ENCODE peak calls at places on chromosomes 16 and 17, in four cellular contexts. E is BE2C, V is heart right ventricle, N is lower lobe of right lung. M is an unnamed sample.
A peak's percentile ranks its signal among the peaks of the same experiment; 100 is the strongest.

GRCh38 chr17:60630352-60630751 is 30.4 kb downstream of the PPM1D start:
- DNase-seq in E (no peak), N (no peak), V (peak; percentile 27), M (no peak)

GRCh38 chr17:79301469-79301868 is 226.8 kb downstream of the ENGASE start:
- DNase-seq in N (no peak), E (no peak), V (no peak), M (no peak)

GRCh38 chr16:88700636-88701482 is 5.3 kb downstream of the RNF166 start:
- DNase-seq in V (peak; percentile 95), E (no peak), N (peak; percentile 98), M (peak; percentile 98)

GRCh38 chr16:1338119-1338730 is 4.8 kb downstream of the BAIAP3 start:
- DNase-seq in V (no peak), E (peak; percentile 78), N (no peak), M (no peak)

GRCh38 chr16:73058616-73059409 is 10.9 kb upstream of the ZFHX3 start:
- DNase-seq in V (peak; percentile 40), N (peak; percentile 68), E (peak; percentile 76), M (peak; percentile 86)

GRCh38 chr16:14186007-14186953 is 115.2 kb downstream of the MRTFB start:
- DNase-seq in V (peak; percentile 56), N (no peak), E (peak; percentile 68), M (peak; percentile 76)

GRCh38 chr17:61209099-61209439 is 190.6 kb upstream of the TBX2 start:
- DNase-seq in N (no peak), V (no peak), E (no peak), M (no peak)

GRCh38 chr17:62322313-62322712 is 58.0 kb upstream of the EFCAB3 start:
- DNase-seq in E (no peak), N (no peak), V (no peak), M (no peak)

GRCh38 chr16:10405386-10405939 is 19.6 kb downstream of the ATF7IP2 start:
- DNase-seq in V (peak; percentile 60), E (no peak), N (no peak), M (no peak)

GRCh38 chr16:52283581-52284375 is 263.2 kb downstream of the TOX3 start:
- DNase-seq in V (no peak), N (no peak), E (no peak), M (no peak)

GRCh38 chr17:30378191-30378796 is 433 bp upstream of the CPD start:
- DNase-seq in V (peak; percentile 15), E (peak; percentile 14), N (peak; percentile 65), M (peak; percentile 69)

GRCh38 chr17:48472485-48473281 is 42.7 kb upstream of the SKAP1 start:
- DNase-seq in E (no peak), N (no peak), V (no peak), M (peak; percentile 84)

GRCh38 chr17:62627219-62627903 is at the start of gene MRC2:
- DNase-seq in V (peak; percentile 77), N (peak; percentile 72), E (peak; percentile 68), M (peak; percentile 93)

GRCh38 chr16:84737192-84737591 is 37.4 kb downstream of the USP10 start:
- DNase-seq in E (no peak), V (no peak), N (no peak), M (no peak)

GRCh38 chr17:58865301-58865700 is 109.6 kb downstream of the PPM1E start:
- DNase-seq in V (no peak), E (no peak), N (no peak), M (no peak)

GRCh38 chr16:7182510-7183109 is 150.0 kb upstream of the RBFOX1 start:
- DNase-seq in V (no peak), N (no peak), E (no peak), M (no peak)

GRCh38 chr16:57027067-57027466 is 37.7 kb downstream of the NLRC5 start:
- DNase-seq in N (no peak), E (no peak), V (no peak), M (no peak)
- TF ChIP-seq CTCF in N (no peak), E (no peak), V (no peak), M (no peak)

GRCh38 chr17:41498276-41498675 is 7.1 kb downstream of the KRT13 start:
- DNase-seq in E (no peak), N (no peak), V (no peak), M (no peak)

GRCh38 chr17:41499714-41500113 is 5.7 kb downstream of the KRT13 start:
- DNase-seq in N (no peak), V (no peak), E (no peak), M (no peak)

GRCh38 chr17:41503202-41503601 is 2.2 kb downstream of the KRT13 start:
- DNase-seq in E (no peak), V (no peak), N (no peak), M (no peak)

GRCh38 chr17:41496803-41497484 is 7.2 kb upstream of the KRT36 start:
- DNase-seq in N (peak; percentile 90), V (peak; percentile 61), E (peak; percentile 84), M (peak; percentile 90)

GRCh38 chr17:41500131-41500911 is 5.1 kb downstream of the KRT13 start:
- DNase-seq in E (no peak), V (no peak), N (no peak), M (no peak)
- TF ChIP-seq CTCF in E (no peak), V (no peak), N (no peak), M (no peak)

GRCh38 chr17:38604479-38605229 is 1.1 kb downstream of the SRCIN1 start:
- DNase-seq in N (no peak), E (peak; percentile 57), V (no peak), M (no peak)

GRCh38 chr17:38606646-38607611 is 1.2 kb upstream of the SRCIN1 start:
- DNase-seq in E (no peak), V (peak; percentile 64), N (no peak), M (no peak)

GRCh38 chr17:38603786-38604478 is 1.8 kb downstream of the SRCIN1 start:
- DNase-seq in N (no peak), E (no peak), V (no peak), M (no peak)

GRCh38 chr17:38605230-38605851 is 411 bp downstream of the SRCIN1 start:
- DNase-seq in V (no peak), E (no peak), N (no peak), M (no peak)

DNA sequence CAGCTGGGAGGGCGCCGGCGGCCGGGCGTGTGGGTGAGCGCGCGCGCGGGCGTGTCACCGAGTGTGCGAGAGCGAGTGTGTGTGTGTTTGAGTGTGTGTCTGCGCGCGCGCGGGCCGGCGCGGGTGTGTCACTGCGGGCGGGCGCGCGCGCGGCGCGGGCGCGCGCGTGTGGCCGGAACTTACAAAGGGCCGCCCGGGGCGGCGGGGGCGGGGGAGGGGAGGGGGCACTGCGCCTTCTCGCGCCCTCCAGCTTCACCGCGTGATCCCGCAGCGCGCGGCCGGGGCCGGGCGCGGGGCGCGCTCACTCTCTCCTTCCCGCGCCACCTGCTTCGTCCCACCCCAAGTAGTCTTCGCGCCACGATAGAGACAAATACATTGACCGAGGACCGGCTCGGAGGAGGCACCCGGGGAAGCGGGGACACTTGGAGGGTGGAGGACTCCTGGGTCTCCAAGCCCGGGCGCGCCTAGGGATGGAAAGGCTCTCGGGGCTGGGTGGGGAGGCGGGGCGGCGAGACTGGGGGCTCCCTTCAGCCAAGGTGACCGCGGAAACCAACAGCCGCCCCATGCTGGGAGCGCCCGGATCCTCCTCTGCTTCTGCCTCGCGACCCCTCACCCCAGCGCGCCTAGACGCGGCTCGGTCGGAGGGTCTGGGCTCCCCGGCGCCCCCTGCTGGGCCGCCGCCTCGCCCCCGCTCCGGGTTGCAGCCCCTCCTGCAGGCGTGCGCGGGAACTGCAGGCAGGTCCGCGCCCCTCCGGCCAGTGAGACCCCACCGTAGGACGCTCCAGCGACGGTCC is at the start of gene SRCIN1:
- DNase-seq in V (no peak), E (peak; percentile 83), N (peak; percentile 71), M (no peak)
- TF ChIP-seq CTCF in V (peak; percentile 75), E (peak; percentile 88), N (peak; percentile 87), M (peak; percentile 50)

GRCh38 chr16:69118994-69119393 is 13.4 kb downstream of the CHTF8 start:
- DNase-seq in N (no peak), E (no peak), V (no peak), M (no peak)

GRCh38 chr16:69120096-69120664 is 12.2 kb downstream of the CHTF8 start:
- DNase-seq in E (no peak), N (no peak), V (no peak), M (peak; percentile 29)

GRCh38 chr16:69118468-69118867 is 13.0 kb downstream of the HAS3 start:
- DNase-seq in E (no peak), V (no peak), N (no peak), M (no peak)

GRCh38 chr16:69116911-69117310 is 11.5 kb downstream of the HAS3 start:
- DNase-seq in N (no peak), E (no peak), V (no peak), M (no peak)

DNA sequence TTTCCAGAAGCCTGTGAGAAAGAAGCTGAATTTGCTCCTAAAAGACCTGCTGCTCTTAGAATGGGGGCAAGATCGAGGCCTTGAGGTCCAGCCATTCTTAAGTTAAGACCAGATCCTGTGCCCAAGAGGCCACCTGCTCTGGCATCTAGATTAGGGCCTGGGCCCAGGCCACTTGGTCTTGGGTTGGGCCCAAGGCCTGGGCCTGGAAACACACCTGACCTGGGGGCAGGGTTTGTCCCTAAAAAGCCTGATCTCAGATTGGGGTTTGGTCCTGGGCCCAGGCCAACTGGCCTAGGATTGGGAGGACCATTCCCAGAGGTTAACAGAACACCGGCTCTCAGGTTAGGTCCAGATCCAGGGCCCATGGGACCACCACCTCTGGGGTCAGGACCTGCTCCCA is 12.9 kb downstream of the CHTF8 start:
- DNase-seq in N (no peak), V (no peak), E (no peak), M (no peak)
- TF ChIP-seq CTCF in N (no peak), V (no peak), E (no peak), M (no peak)

DNA sequence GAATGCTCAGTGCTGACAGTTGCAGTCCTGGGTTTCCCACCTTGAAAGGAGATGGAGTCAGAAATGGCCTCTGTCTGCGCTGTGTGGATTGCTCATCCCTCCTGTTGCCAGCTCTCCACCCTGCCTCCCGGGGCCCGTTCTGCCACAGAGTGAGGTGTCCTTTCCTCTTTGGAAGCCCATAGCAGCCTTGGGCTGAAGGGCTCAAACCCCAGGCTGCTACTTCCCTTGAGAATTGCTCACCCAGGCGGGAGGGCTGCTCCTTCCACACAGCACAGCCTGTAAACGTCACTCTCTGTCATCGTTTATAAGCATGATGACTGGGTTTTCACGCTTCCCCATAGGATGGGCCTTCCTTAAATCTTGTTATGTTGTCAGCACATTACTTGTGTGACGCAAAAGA is 62.7 kb downstream of the FOXK2 start:
- DNase-seq in V (no peak), N (no peak), E (no peak), M (no peak)
- TF ChIP-seq CTCF in V (no peak), N (no peak), E (no peak), M (no peak)

GRCh38 chr16:67760831-67761230 is 41.7 kb upstream of the GFOD2 start:
- DNase-seq in V (no peak), N (no peak), E (no peak), M (peak; percentile 15)

GRCh38 chr16:67762385-67762784 is 43.3 kb upstream of the GFOD2 start:
- DNase-seq in V (no peak), N (no peak), E (no peak), M (no peak)

GRCh38 chr16:67761924-67762323 is 42.8 kb upstream of the GFOD2 start:
- DNase-seq in E (no peak), V (no peak), N (no peak), M (no peak)

GRCh38 chr16:67766281-67766680 is 40.1 kb downstream of the RANBP10 start:
- DNase-seq in V (no peak), E (no peak), N (no peak), M (no peak)

DNA sequence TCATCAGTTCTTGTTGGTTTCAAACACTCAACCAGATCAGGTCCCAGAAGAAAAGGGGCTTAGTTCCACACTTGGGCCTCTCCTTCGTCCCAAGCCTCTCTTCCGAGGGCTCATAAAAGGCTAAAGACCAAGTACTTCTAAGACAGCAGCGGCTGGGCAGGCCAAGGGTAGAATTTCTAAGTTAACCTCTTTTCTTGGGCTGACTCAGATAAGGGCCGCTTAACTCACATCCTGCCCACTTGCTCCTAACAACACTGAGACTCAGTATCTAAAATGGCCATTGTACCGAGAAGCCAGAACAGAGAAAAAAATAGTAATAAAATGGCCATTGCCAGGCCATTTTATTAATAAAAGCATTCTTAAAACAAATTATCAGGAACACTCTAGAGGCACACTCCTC is 42.2 kb downstream of the RANBP10 start:
- DNase-seq in E (no peak), V (no peak), N (no peak), M (no peak)
- TF ChIP-seq CTCF in E (no peak), V (no peak), N (no peak), M (no peak)

M was measured in kidney.